ENCODE peak calls at places on chromosomes 1 and 21, in ten cellular contexts. D, R, Y, T, E, S, H, L, N and B are unnamed samples.

GRCh38 chr21:17859661-17860060 is 40.5 kb upstream of the C21orf91 start:
- DNase-seq in D (no peak), R (no peak), Y (no peak), T (no peak), E (no peak), S (no peak), H (no peak), L (no peak), N (no peak), B (no peak)

GRCh38 chr1:177656598-177656997 is 313.3 kb downstream of the SEC16B start:
- DNase-seq in D (no peak), R (no peak), Y (no peak), T (no peak), E (no peak), S (no peak), H (no peak), L (no peak), N (no peak), B (no peak)

GRCh38 chr1:229855999-229856650 is 210.9 kb upstream of the GALNT2 start:
- DNase-seq in D (peak), R (no peak), Y (peak), T (peak), E (no peak), S (peak), H (peak), L (no peak), N (no peak), B (no peak)

GRCh38 chr1:224621813-224622682 is 5.9 kb downstream of the CNIH3 start:
- DNase-seq in D (no peak), R (no peak), Y (no peak), T (no peak), E (no peak), S (no peak), H (no peak), L (no peak), N (no peak), B (no peak)

GRCh38 chr1:64650411-64650810 is 94.5 kb upstream of the RAVER2 start:
- DNase-seq in D (no peak), R (no peak), Y (no peak), T (no peak), E (no peak), S (no peak), H (no peak), L (no peak), N (no peak), B (no peak)

GRCh38 chr1:108000620-108001105 is 35.7 kb upstream of the VAV3 start:
- DNase-seq in D (no peak), R (peak), Y (peak), T (no peak), E (peak), S (no peak), H (no peak), L (peak), N (peak), B (peak)

GRCh38 chr1:145961425-145962156 is 2.8 kb downstream of the ANKRD34A start:
- DNase-seq in D (peak), R (no peak), Y (peak), T (peak), E (peak), S (peak), H (no peak), L (peak), N (peak), B (no peak)

GRCh38 chr1:40651138-40651857 is 14.2 kb downstream of the RIMS3 start:
- DNase-seq in D (peak), R (peak), Y (no peak), T (peak), E (no peak), S (peak), H (no peak), L (no peak), N (no peak), B (no peak)

GRCh38 chr1:63908016-63908415 is 134.2 kb downstream of the ROR1 start:
- DNase-seq in D (no peak), R (no peak), Y (no peak), T (no peak), E (no peak), S (no peak), H (no peak), L (no peak), N (no peak), B (no peak)

GRCh38 chr1:65299328-65299727 is 10.0 kb upstream of the DNAJC6 start:
- DNase-seq in D (no peak), R (no peak), Y (no peak), T (no peak), E (no peak), S (no peak), H (no peak), L (no peak), N (no peak), B (no peak)

GRCh38 chr1:92940541-92940940 is 20.7 kb downstream of the DIPK1A start:
- DNase-seq in D (no peak), R (no peak), Y (no peak), T (no peak), E (no peak), S (no peak), H (no peak), L (no peak), N (no peak), B (no peak)

GRCh38 chr1:14366361-14367018 is 232.0 kb upstream of the KAZN start:
- DNase-seq in D (no peak), R (no peak), Y (peak), T (peak), E (peak), S (no peak), H (no peak), L (peak), N (no peak), B (no peak)

GRCh38 chr1:110687244-110687643 is 12.5 kb upstream of the KCNA3 start:
- DNase-seq in D (no peak), R (no peak), Y (no peak), T (no peak), E (no peak), S (no peak), H (no peak), L (no peak), N (no peak), B (peak)

GRCh38 chr1:171563675-171564074 is 58.4 kb upstream of the MYOCOS start:
- DNase-seq in D (no peak), R (no peak), Y (no peak), T (no peak), E (no peak), S (no peak), H (no peak), L (no peak), N (no peak), B (peak)

GRCh38 chr21:45405819-45406762 is 1.1 kb downstream of the COL18A1 start:
- DNase-seq in D (no peak), R (no peak), Y (peak), T (no peak), E (peak), S (no peak), H (no peak), L (peak), N (peak), B (no peak)

GRCh38 chr1:66271904-66272254 is 262.1 kb upstream of the SGIP1 start:
- DNase-seq in D (peak), R (no peak), Y (peak), T (peak), E (peak), S (peak), H (no peak), L (peak), N (peak), B (peak)

GRCh38 chr21:33247596-33247995 is 17.9 kb downstream of the IFNAR2 start:
- DNase-seq in D (no peak), R (no peak), Y (no peak), T (no peak), E (no peak), S (no peak), H (no peak), L (no peak), N (no peak), B (no peak)

GRCh38 chr1:171142451-171143121 is 42.5 kb upstream of the FMO2 start:
- DNase-seq in D (peak), R (no peak), Y (no peak), T (peak), E (no peak), S (peak), H (no peak), L (no peak), N (no peak), B (peak)

GRCh38 chr1:25700124-25700523 is 83.5 kb downstream of the MAN1C1 start:
- DNase-seq in D (peak), R (no peak), Y (no peak), T (no peak), E (peak), S (peak), H (no peak), L (peak), N (no peak), B (no peak)

GRCh38 chr1:232226197-232226681 is 403.7 kb downstream of the SIPA1L2 start:
- DNase-seq in D (no peak), R (no peak), Y (no peak), T (no peak), E (no peak), S (no peak), H (no peak), L (no peak), N (no peak), B (peak)

GRCh38 chr1:169584483-169585144 is 1.7 kb downstream of the F5 start:
- DNase-seq in D (no peak), R (no peak), Y (no peak), T (no peak), E (no peak), S (no peak), H (no peak), L (no peak), N (no peak), B (no peak)

GRCh38 chr1:220734571-220735326 is 13.4 kb upstream of the MTARC2 start:
- DNase-seq in D (no peak), R (no peak), Y (no peak), T (no peak), E (no peak), S (peak), H (no peak), L (no peak), N (no peak), B (peak)

GRCh38 chr1:219374636-219375035 is 201.0 kb downstream of the LYPLAL1 start:
- DNase-seq in D (no peak), R (no peak), Y (no peak), T (no peak), E (no peak), S (no peak), H (no peak), L (no peak), N (no peak), B (peak)

GRCh38 chr1:192104852-192105251 is 53.4 kb upstream of the RGS18 start:
- DNase-seq in D (no peak), R (no peak), Y (no peak), T (no peak), E (no peak), S (no peak), H (no peak), L (no peak), N (no peak), B (peak)

GRCh38 chr1:211920602-211921226 is 90.2 kb upstream of the LPGAT1 start:
- DNase-seq in D (no peak), R (no peak), Y (no peak), T (no peak), E (no peak), S (no peak), H (no peak), L (no peak), N (no peak), B (no peak)

GRCh38 chr1:203744008-203744972 is 20.7 kb upstream of the LAX1 start:
- DNase-seq in D (peak), R (peak), Y (no peak), T (peak), E (peak), S (peak), H (peak), L (peak), N (no peak), B (no peak)

GRCh38 chr1:98704474-98704873 is 43.0 kb downstream of the SNX7 start:
- DNase-seq in D (no peak), R (no peak), Y (peak), T (peak), E (no peak), S (no peak), H (no peak), L (no peak), N (no peak), B (no peak)

GRCh38 chr1:65276197-65276884 is 33.0 kb upstream of the DNAJC6 start:
- DNase-seq in D (no peak), R (no peak), Y (no peak), T (no peak), E (no peak), S (no peak), H (no peak), L (no peak), N (no peak), B (no peak)

GRCh38 chr1:25430073-25430665 is 528 bp upstream of the MACO1 start:
- DNase-seq in D (peak), R (peak), Y (peak), T (peak), E (peak), S (peak), H (peak), L (peak), N (peak), B (peak)

GRCh38 chr1:204224655-204225054 is 10.9 kb upstream of the GOLT1A start:
- DNase-seq in D (no peak), R (peak), Y (no peak), T (no peak), E (no peak), S (no peak), H (no peak), L (no peak), N (no peak), B (no peak)

GRCh38 chr21:34933609-34934345 is 115.3 kb downstream of the RUNX1 start:
- DNase-seq in D (no peak), R (no peak), Y (no peak), T (no peak), E (no peak), S (no peak), H (peak), L (no peak), N (no peak), B (no peak)

GRCh38 chr1:225811622-225812487 is 1.9 kb downstream of the EPHX1 start:
- DNase-seq in D (peak), R (no peak), Y (no peak), T (no peak), E (no peak), S (peak), H (no peak), L (no peak), N (no peak), B (no peak)

GRCh38 chr1:30697977-30698376 is 25.4 kb downstream of the MATN1 start:
- DNase-seq in D (no peak), R (no peak), Y (peak), T (no peak), E (no peak), S (no peak), H (no peak), L (no peak), N (peak), B (no peak)

GRCh38 chr1:32094721-32095521 is 12.9 kb upstream of the KPNA6 start:
- DNase-seq in D (no peak), R (peak), Y (no peak), T (no peak), E (no peak), S (peak), H (no peak), L (no peak), N (no peak), B (no peak)

GRCh38 chr1:235883261-235883927 is 16.7 kb upstream of the LYST start:
- DNase-seq in D (peak), R (peak), Y (peak), T (peak), E (peak), S (peak), H (no peak), L (peak), N (peak), B (peak)

GRCh38 chr21:43279578-43279894 is 110.7 kb downstream of the CRYAA start:
- DNase-seq in D (no peak), R (no peak), Y (no peak), T (no peak), E (peak), S (no peak), H (no peak), L (no peak), N (peak), B (no peak)

GRCh38 chr1:235069171-235069570 is 59.5 kb downstream of the TOMM20 start:
- DNase-seq in D (no peak), R (no peak), Y (no peak), T (no peak), E (no peak), S (no peak), H (no peak), L (no peak), N (no peak), B (no peak)

GRCh38 chr1:63949965-63950364 is 176.1 kb downstream of the ROR1 start:
- DNase-seq in D (no peak), R (no peak), Y (no peak), T (no peak), E (peak), S (no peak), H (no peak), L (no peak), N (no peak), B (no peak)

DNA sequence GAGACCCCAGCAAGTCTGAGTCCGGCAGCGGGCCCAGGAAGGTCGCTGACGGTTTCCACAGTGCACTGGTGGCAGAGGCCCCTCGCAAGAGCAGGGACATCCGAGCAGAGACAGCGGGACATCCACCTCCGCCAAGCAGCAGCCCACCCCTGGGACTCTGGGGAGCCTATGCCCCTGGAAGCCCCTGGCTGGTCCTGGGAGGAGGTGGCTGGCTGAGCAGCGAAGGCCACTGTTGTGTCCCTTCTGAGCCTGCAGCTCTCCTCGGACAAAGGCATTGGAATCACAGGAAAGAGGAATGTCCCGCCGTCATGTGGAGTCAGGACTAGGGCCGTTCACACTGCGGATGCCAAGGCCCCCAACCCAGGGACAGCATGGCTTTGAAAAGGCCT is 1.5 kb downstream of the MEGF6 start:
- DNase-seq in D (no peak), R (no peak), Y (no peak), T (no peak), E (no peak), S (no peak), H (no peak), L (no peak), N (no peak), B (no peak)
- H3K27ac ChIP-seq in D (no peak), R (no peak), Y (no peak), T (no peak), E (no peak), S (no peak), H (no peak), L (no peak), N (no peak), B (no peak)

GRCh38 chr1:216531308-216532239 is 108.3 kb upstream of the USH2A start:
- DNase-seq in D (peak), R (no peak), Y (no peak), T (no peak), E (no peak), S (no peak), H (peak), L (no peak), N (no peak), B (no peak)
- H3K27ac ChIP-seq in D (peak), R (peak), Y (no peak), T (no peak), E (peak), S (peak), H (no peak), L (no peak), N (no peak), B (no peak)

DNA sequence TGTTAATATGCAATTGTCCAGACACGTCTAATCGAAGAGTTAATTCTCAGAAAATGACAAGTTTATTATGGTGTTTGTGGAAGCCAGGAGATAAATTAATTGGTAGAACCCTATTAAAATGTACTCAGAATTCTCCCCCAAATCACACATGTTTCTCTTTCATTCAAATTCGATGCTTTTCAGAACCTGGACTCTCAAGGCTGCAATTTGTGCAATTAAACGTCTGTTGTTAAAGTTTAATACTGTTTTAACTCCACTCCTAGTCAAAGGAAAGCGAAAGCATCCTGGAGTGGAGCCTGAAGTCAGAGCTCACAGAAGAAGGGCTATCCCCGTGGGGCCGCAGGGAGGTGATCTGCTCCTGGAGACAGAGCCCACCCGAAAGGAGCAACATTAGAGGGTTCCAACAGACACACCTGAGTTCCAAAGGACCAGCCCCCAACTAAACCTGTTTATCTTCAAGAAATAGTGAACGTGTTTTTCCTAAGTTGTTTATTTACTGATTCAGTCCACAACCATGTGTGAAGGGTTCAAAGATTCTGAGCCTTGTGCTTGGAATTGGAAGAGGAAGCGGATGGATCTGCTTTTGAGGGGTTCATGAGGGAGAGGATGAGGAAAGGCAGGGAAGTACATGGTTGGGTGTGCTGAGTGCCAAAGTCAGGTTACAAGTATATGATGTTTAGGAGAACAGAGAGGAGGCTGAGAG is 68.0 kb upstream of the AKT3 start:
- DNase-seq in D (no peak), R (no peak), Y (no peak), T (no peak), E (no peak), S (no peak), H (peak), L (no peak), N (no peak), B (no peak)
- H3K27ac ChIP-seq in D (no peak), R (no peak), Y (peak), T (peak), E (no peak), S (peak), H (no peak), L (peak), N (no peak), B (peak)

DNA sequence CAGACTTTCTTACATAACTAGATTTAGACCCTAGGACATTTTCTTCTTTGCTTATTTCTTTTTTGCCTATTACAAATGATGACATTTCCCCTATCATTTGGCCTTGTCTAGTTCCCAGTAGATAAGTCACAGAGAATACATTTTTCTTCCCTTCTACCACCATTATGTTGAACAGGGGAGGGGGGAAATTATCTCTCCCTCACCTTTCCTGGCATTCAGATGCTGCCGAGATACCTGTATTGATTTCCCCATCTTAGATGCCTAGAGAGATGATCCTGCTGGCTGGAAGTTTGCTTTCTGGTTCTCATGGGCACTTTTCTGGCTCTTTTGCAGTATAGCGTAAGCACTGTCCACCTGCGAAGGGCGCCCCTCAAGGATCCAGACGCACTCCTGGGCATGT is 5.7 kb downstream of the IPO9 start:
- DNase-seq in D (no peak), R (no peak), Y (no peak), T (no peak), E (no peak), S (no peak), H (no peak), L (no peak), N (no peak), B (no peak)
- H3K27ac ChIP-seq in D (no peak), R (no peak), Y (no peak), T (no peak), E (no peak), S (no peak), H (no peak), L (peak), N (no peak), B (no peak)

GRCh38 chr1:59445040-59445439 is 148.1 kb downstream of the FGGY start:
- DNase-seq in D (peak), R (peak), Y (no peak), T (no peak), E (peak), S (peak), H (no peak), L (no peak), N (peak), B (no peak)
- H3K27ac ChIP-seq in D (peak), R (no peak), Y (peak), T (no peak), E (peak), S (peak), H (no peak), L (no peak), N (no peak), B (no peak)

DNA sequence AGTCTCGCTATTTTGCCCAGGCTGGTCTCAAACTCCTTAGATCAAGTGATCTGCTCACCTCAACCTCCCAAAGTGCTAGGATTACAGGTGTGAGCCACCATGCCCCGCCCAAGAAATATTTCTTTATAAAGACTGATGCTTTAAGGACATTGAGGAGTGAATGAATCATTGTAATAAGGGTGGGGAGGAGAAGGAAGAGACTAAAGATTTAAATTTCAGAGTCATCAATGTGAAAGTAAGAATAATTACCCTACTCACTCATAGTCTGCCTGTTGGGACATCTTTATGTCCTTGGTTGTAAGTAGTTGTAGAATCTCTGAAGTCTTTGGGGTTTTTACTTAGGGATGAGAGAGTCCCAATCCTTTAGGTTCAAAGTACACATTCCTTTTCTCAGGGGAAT is 7.3 kb downstream of the KDM1A start:
- DNase-seq in D (no peak), R (no peak), Y (no peak), T (no peak), E (no peak), S (no peak), H (no peak), L (no peak), N (no peak), B (no peak)
- H3K27ac ChIP-seq in D (no peak), R (no peak), Y (no peak), T (no peak), E (no peak), S (no peak), H (no peak), L (no peak), N (no peak), B (no peak)